ENCODE peak calls at places on chromosomes 12 and 14, in six cellular contexts. L is astrocyte, Y is PC-3, J is fibroblast of lung, Q is H9, G is mesendoderm. H is an unnamed sample.

GRCh38 chr12:6345319-6346071 is 3.6 kb upstream of the TNFRSF1A start:
- DNase-seq in Q (no peak), J (peak), Y (peak), L (peak), G (no peak), H (no peak)

GRCh38 chr12:111180830-111181726 is 187.8 kb downstream of the PHETA1 start:
- DNase-seq in Q (no peak), L (no peak), J (no peak), Y (no peak), G (no peak), H (no peak)

GRCh38 chr12:14225064-14225463 is 140.4 kb upstream of the ATF7IP start:
- DNase-seq in Y (no peak), Q (no peak), J (no peak), L (no peak), G (no peak), H (no peak)

GRCh38 chr14:67413806-67414769 is 2.1 kb upstream of the PLEK2 start:
- DNase-seq in G (peak), Q (no peak), Y (peak), L (peak), J (peak), H (peak)

GRCh38 chr12:127176804-127177203 is 1090.2 kb upstream of the TMEM132C start:
- DNase-seq in L (no peak), J (no peak), G (no peak), Y (no peak), Q (no peak), H (no peak)

GRCh38 chr14:104294628-104294982 is 156.2 kb downstream of the KIF26A start:
- DNase-seq in G (no peak), J (no peak), Q (no peak), Y (no peak), L (no peak), H (no peak)

GRCh38 chr12:104736307-104736706 is 221.8 kb downstream of the SLC41A2 start:
- DNase-seq in J (peak), Y (no peak), Q (no peak), L (peak), G (no peak), H (no peak)

GRCh38 chr14:40682131-40682913 is 924.4 kb upstream of the LRFN5 start:
- DNase-seq in Q (no peak), Y (peak), L (no peak), G (peak), J (no peak), H (no peak)

GRCh38 chr14:42224053-42224888 is 617.6 kb downstream of the LRFN5 start:
- DNase-seq in G (peak), Q (peak), Y (peak), L (peak), J (peak), H (peak)

GRCh38 chr12:22529281-22530060 is 14.9 kb downstream of the C2CD5 start:
- DNase-seq in Y (peak), G (peak), J (peak), L (peak), Q (no peak), H (no peak)

GRCh38 chr12:27424631-27425230 is 21.8 kb upstream of the SMCO2 start:
- DNase-seq in Y (peak), L (peak), G (peak), J (peak), Q (no peak), H (no peak)

GRCh38 chr12:51434305-51434704 is 9.7 kb downstream of the SLC4A8 start:
- DNase-seq in Y (no peak), J (peak), Q (no peak), G (no peak), L (peak), H (no peak)

GRCh38 chr12:75807494-75807893 is 224.1 kb downstream of the PHLDA1 start:
- DNase-seq in J (no peak), L (no peak), Y (no peak), G (no peak), Q (no peak), H (no peak)

GRCh38 chr14:34640826-34641225 is 10.9 kb upstream of the SNX6 start:
- DNase-seq in G (no peak), Y (no peak), J (no peak), L (no peak), Q (no peak), H (no peak)

GRCh38 chr14:92693998-92694780 is 54.2 kb downstream of the LGMN start:
- DNase-seq in Y (peak), Q (no peak), L (no peak), G (no peak), J (peak), H (no peak)

GRCh38 chr12:91361864-91362263 is 179.2 kb upstream of the DCN start:
- DNase-seq in Q (no peak), J (peak), G (peak), Y (peak), L (no peak), H (no peak)

GRCh38 chr12:111636209-111636928 is 37.3 kb upstream of the ATXN2 start:
- DNase-seq in L (peak), J (peak), G (peak), Y (no peak), Q (peak), H (no peak)

GRCh38 chr14:28671425-28671824 is 95.2 kb upstream of the FOXG1 start:
- DNase-seq in Y (peak), J (peak), G (no peak), L (peak), Q (no peak), H (no peak)

GRCh38 chr12:7787574-7788315 is 1.5 kb upstream of the NANOG start:
- DNase-seq in L (no peak), Y (no peak), G (peak), Q (peak), J (no peak), H (no peak)

DNA sequence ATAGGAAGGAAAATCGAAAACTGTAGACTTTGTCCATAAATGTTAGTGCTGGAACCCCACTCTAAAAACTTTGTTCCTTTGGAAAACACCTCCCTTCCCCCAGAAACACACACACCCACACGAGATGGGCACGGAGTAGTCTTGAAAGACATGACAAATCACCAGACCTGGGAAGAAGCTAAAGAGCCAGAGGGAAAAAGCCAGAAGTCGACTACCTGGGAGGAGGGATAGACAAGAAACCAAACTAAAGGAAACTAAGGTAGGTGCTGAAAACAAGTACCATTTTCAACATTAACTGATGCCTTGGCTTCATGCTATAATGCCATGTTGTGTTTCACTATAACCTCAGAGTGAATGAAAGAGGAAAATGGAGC is 899 bp upstream of the NANOG start:
- DNase-seq in J (no peak), G (peak), L (no peak), Q (no peak), Y (no peak), H (no peak)
- H3K9ac ChIP-seq in J (no peak), G (peak), L (no peak), Q (peak), Y (no peak), H (no peak)

DNA sequence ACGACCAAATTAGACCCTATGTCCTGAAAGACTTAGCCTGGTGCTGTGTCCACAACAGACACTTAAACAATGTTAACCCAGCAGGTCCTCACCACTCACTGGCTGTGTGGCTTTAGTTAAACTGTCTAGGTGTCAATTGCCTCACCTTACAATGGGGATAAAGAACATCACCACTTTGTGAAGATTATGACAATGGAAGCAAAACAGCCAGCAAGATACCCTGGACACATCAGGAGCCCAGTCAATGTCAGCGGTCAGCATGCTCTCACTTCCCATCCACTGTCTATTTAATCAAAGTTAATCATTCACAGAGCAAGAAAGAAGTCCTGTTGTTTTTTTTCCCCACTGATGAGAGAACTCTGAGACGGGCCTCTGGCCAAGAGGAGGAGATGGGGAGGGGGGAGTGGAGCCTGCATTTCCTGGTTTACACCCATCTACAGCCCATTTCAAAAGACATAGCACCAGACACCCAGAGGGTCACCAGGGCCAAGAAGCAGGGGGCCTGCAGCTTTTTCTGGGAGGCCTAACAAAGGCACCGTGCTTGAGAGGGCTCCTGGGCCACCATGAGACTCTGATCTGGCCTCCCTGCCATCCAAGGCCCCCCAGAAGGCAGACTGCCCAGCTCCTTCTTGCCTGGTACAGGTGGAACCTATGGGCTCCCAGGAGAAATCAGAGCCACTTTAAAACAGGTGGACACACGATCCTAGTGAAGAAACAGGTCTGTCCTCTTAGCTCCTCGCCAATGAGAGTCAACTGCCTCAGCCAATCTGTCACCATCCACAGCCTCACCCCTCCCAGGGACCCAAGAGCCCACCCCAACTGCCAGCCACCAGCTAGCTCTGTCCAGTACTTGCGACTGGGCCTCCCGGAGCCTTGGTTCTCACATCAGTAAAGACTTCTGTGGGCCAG is 40.3 kb downstream of the ACTN1 start:
- DNase-seq in Q (no peak), J (peak), L (no peak), Y (no peak), G (peak), H (no peak)
- H3K27ac ChIP-seq in Q (no peak), J (peak), L (peak), Y (no peak), G (peak), H (peak)

DNA sequence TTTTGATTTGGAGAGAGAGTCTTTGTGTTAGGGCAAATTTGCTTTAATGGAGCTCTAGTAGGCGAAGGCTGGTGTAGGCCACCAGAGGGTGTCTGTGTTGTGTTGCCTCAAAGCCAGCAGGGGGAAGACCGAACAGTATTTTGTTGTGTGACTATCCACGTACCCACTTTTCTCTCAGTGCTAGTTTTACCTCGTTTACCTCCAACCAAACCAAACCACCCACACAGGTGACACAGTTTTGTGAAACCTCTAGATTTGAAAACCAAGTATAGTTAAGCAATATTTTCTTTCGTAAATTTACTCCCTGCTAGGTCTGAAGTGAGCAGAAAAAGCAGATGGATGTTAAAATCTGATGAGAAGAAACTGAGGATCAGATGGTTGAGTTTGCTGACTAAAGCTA is 36.3 kb upstream of the NPFF start:
- DNase-seq in G (peak), Y (peak), Q (peak), J (peak), L (peak), H (peak)
- H3K9ac ChIP-seq in G (no peak), Y (peak), Q (peak), J (no peak), L (peak), H (no peak)

DNA sequence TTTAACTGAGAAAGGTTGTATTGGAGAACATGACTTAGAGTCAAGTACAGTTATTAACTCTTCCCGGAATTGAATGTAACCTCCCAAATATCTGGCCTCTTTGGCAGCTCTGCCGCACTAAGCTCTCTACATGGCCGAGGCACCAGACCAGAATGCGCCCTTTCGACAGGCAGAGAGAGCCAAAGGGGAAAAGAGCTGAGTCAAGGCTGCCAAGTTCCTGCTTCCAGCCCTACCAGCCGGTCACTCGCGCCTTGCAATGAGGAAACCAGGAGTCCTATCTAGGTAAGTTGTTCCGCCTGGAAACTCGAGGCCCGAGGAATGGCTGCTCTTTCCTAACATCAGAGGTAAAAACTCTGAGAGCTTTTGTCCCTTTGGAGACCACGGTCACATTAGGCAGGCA is 172.2 kb downstream of the BRMS1L start:
- DNase-seq in Q (no peak), G (no peak), Y (no peak), J (no peak), L (no peak), H (no peak)
- H3K27ac ChIP-seq in Q (no peak), G (no peak), Y (no peak), J (no peak), L (no peak), H (no peak)

DNA sequence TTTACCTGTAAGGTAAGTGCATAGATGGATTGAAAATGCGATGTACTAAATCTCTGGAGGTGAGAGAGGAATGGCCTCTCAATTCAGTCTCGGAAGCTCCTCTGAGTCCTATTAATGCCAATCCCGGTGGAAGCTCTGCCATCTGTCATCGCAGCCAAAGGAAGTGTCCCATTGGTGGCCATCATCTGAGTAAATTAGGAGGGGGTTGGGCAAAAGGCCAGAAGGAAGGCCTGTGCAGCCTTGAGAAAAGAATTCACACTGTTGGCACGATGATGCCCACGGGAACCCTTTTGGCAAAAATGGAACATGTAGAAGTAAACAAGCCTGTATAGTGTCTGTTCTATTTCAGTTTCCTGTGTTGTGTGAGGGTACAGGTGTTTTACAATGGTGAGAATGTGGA is 494.8 kb downstream of the NELL2 start:
- DNase-seq in J (no peak), Y (no peak), L (no peak), G (no peak), Q (no peak), H (no peak)
- H3K9ac ChIP-seq in J (no peak), Y (no peak), L (no peak), G (no peak), Q (no peak), H (no peak)

GRCh38 chr12:2179058-2179457 is 126.3 kb downstream of the CACNA1C start:
- DNase-seq in J (no peak), Q (no peak), G (no peak), Y (no peak), L (no peak), H (no peak)
- H3K27ac ChIP-seq in J (no peak), Q (no peak), G (no peak), Y (no peak), L (no peak), H (no peak)